ENCODE peak calls at places on chromosomes 16 and 17, in ten cellular contexts. C, J, N, F, Y, S, A, H, Q and B are unnamed samples.

GRCh38 chr17:74839955-74840354 is 19.7 kb downstream of the GRIN2C start:
- DNase-seq in H (no peak), N (no peak), A (no peak), F (no peak), Q (no peak), Y (no peak), S (no peak), C (no peak), J (no peak), B (no peak)

GRCh38 chr16:6286176-6286575 is 1046.5 kb upstream of the RBFOX1 start:
- DNase-seq in J (no peak), F (no peak), H (no peak), Y (no peak), A (no peak), Q (no peak), N (no peak), S (no peak), C (no peak), B (no peak)

GRCh38 chr17:49696233-49696761 is 11.5 kb downstream of the SLC35B1 start:
- DNase-seq in H (no peak), A (no peak), Y (no peak), F (no peak), J (no peak), C (peak), S (no peak), Q (no peak), N (no peak), B (no peak)

GRCh38 chr17:19736071-19736470 is 12.0 kb downstream of the ALDH3A1 start:
- DNase-seq in S (no peak), Y (no peak), N (no peak), J (no peak), C (no peak), F (no peak), Q (no peak), A (no peak), H (no peak), B (no peak)

GRCh38 chr16:19864566-19864965 is 20.1 kb downstream of the GPRC5B start:
- DNase-seq in Q (no peak), J (no peak), A (no peak), C (no peak), Y (no peak), N (peak), H (no peak), S (no peak), F (no peak), B (no peak)

GRCh38 chr17:74639704-74640142 is 16.2 kb upstream of the CD300E start:
- DNase-seq in C (no peak), N (no peak), Q (peak), H (no peak), S (peak), A (no peak), F (no peak), J (no peak), Y (no peak), B (no peak)

GRCh38 chr16:11841026-11841425 is 10.3 kb downstream of the RSL1D1 start:
- DNase-seq in S (no peak), Y (no peak), F (no peak), Q (no peak), J (no peak), H (no peak), A (no peak), C (no peak), N (no peak), B (no peak)

GRCh38 chr16:9908613-9909012 is 273.6 kb downstream of the GRIN2A start:
- DNase-seq in C (no peak), N (no peak), Y (no peak), A (no peak), S (peak), Q (no peak), H (peak), J (no peak), F (no peak), B (no peak)

GRCh38 chr16:87582221-87582965 is 19.9 kb upstream of the JPH3 start:
- DNase-seq in A (peak), H (peak), S (peak), J (no peak), Q (no peak), Y (peak), C (no peak), F (peak), N (peak), B (peak)

GRCh38 chr17:973053-973452 is 6.5 kb downstream of the NXN start:
- DNase-seq in A (no peak), H (no peak), J (no peak), N (no peak), C (no peak), Q (no peak), S (no peak), Y (no peak), F (peak), B (peak)

GRCh38 chr17:27623578-27623977 is 7.4 kb upstream of the LGALS9 start:
- DNase-seq in J (no peak), N (no peak), F (no peak), C (no peak), Y (no peak), S (no peak), Q (no peak), H (no peak), A (no peak), B (no peak)

GRCh38 chr17:36683387-36683786 is 82.0 kb downstream of the MRM1 start:
- DNase-seq in F (peak), C (no peak), N (no peak), H (no peak), A (no peak), J (no peak), S (no peak), Q (no peak), Y (no peak), B (no peak)

GRCh38 chr17:51510940-51511339 is 250.6 kb downstream of the UTP18 start:
- DNase-seq in A (no peak), N (no peak), Q (no peak), F (no peak), S (no peak), Y (no peak), H (no peak), C (no peak), J (no peak), B (no peak)

GRCh38 chr16:89190150-89190958 is 10.0 kb downstream of the SLC22A31 start:
- DNase-seq in H (no peak), F (peak), N (no peak), Y (no peak), C (no peak), Q (peak), J (no peak), S (no peak), A (peak), B (no peak)

GRCh38 chr16:87723224-87723619 is 42.6 kb downstream of the KLHDC4 start:
- DNase-seq in A (no peak), Y (peak), H (peak), S (peak), J (peak), Q (no peak), C (no peak), N (no peak), F (no peak), B (peak)

GRCh38 chr17:40582328-40582901 is 17.1 kb upstream of the CCR7 start:
- DNase-seq in C (no peak), H (no peak), J (peak), S (no peak), N (no peak), Y (no peak), Q (peak), A (no peak), F (no peak), B (no peak)

GRCh38 chr16:88063201-88063773 is 112.1 kb downstream of the BANP start:
- DNase-seq in A (no peak), H (peak), C (no peak), N (peak), S (no peak), J (no peak), Y (peak), Q (no peak), F (no peak), B (no peak)

GRCh38 chr17:34579979-34580684 is 750 bp downstream of the TMEM132E start:
- DNase-seq in Q (peak), H (peak), Y (peak), S (peak), A (peak), N (no peak), C (no peak), F (peak), J (no peak), B (peak)

GRCh38 chr17:71163121-71163812 is 957.6 kb upstream of the SOX9 start:
- DNase-seq in J (peak), S (peak), N (no peak), A (no peak), Q (no peak), C (no peak), Y (no peak), F (no peak), H (peak), B (no peak)

GRCh38 chr16:68236804-68237242 is 896 bp upstream of the ESRP2 start:
- DNase-seq in J (no peak), S (no peak), C (no peak), Q (peak), Y (no peak), H (no peak), A (peak), N (peak), F (peak), B (no peak)

GRCh38 chr16:252366-253337 is 18.0 kb downstream of the FAM234A start:
- DNase-seq in C (no peak), Y (no peak), N (no peak), J (no peak), S (no peak), A (no peak), Q (peak), F (no peak), H (no peak), B (no peak)

GRCh38 chr16:85028638-85029412 is 1.2 kb downstream of the KIAA0513 start:
- DNase-seq in Q (peak), S (peak), N (peak), A (no peak), F (peak), C (peak), H (peak), J (no peak), Y (peak), B (no peak)

GRCh38 chr16:1055557-1055924 is 17.0 kb upstream of the SSTR5 start:
- DNase-seq in S (no peak), F (no peak), J (no peak), Q (no peak), H (no peak), A (no peak), Y (no peak), N (no peak), C (no peak), B (no peak)

GRCh38 chr16:80710918-80711317 is 93.5 kb downstream of the CDYL2 start:
- DNase-seq in A (no peak), S (peak), C (no peak), N (no peak), F (no peak), J (no peak), H (no peak), Q (no peak), Y (peak), B (no peak)